ENCODE peak calls at places on chromosomes 4 and X, in five cellular contexts. One of them, this sample, is unnamed.

GRCh38 chrX:13420545-13421183 is 100.8 kb upstream of the ATXN3L start:
- DNase-seq in HepG2: no peak
- DNase-seq in SK-N-SH: no peak
- DNase-seq in K562: no peak
- DNase-seq in H1: no peak
- DNase-seq in this sample: no peak

GRCh38 chr4:61064636-61065035 is 135.5 kb upstream of the ADGRL3 start:
- DNase-seq in HepG2: no peak
- DNase-seq in SK-N-SH: no peak
- DNase-seq in K562: no peak
- DNase-seq in H1: no peak
- DNase-seq in this sample: no peak

GRCh38 chr4:85658766-85659439 is 184.0 kb downstream of the ARHGAP24 start:
- DNase-seq in HepG2: no peak
- DNase-seq in SK-N-SH: no peak
- DNase-seq in K562: peak; percentile 15
- DNase-seq in H1: no peak
- DNase-seq in this sample: peak; percentile 13

GRCh38 chrX:115650916-115651315 is 89.9 kb downstream of the PLS3 start:
- DNase-seq in HepG2: peak; percentile 33
- DNase-seq in SK-N-SH: peak; percentile 52
- DNase-seq in K562: peak; percentile 47
- DNase-seq in H1: peak; percentile 50
- DNase-seq in this sample: no peak

GRCh38 chr4:189656551-189657165 is 284.0 kb upstream of the FRG1 start:
- DNase-seq in HepG2: no peak
- DNase-seq in SK-N-SH: no peak
- DNase-seq in K562: no peak
- DNase-seq in H1: no peak
- DNase-seq in this sample: no peak

GRCh38 chrX:40169193-40170086 is 71.7 kb upstream of the BCOR start:
- DNase-seq in HepG2: peak; percentile 70
- DNase-seq in SK-N-SH: peak; percentile 83
- DNase-seq in K562: peak; percentile 87
- DNase-seq in H1: peak; percentile 73
- DNase-seq in this sample: peak; percentile 26

GRCh38 chrX:139429913-139430312 is 100.6 kb upstream of the F9 start:
- DNase-seq in HepG2: no peak
- DNase-seq in SK-N-SH: no peak
- DNase-seq in K562: peak; percentile 9
- DNase-seq in H1: no peak
- DNase-seq in this sample: no peak

GRCh38 chr4:80532674-80533333 is 197.3 kb downstream of the CFAP299 start:
- DNase-seq in HepG2: no peak
- DNase-seq in SK-N-SH: no peak
- DNase-seq in K562: no peak
- DNase-seq in H1: no peak
- DNase-seq in this sample: no peak

GRCh38 chr4:67288964-67289363 is 256.3 kb downstream of the CENPC start:
- DNase-seq in HepG2: peak; percentile 14
- DNase-seq in SK-N-SH: peak; percentile 34
- DNase-seq in K562: peak; percentile 54
- DNase-seq in H1: peak; percentile 75
- DNase-seq in this sample: peak; percentile 10

GRCh38 chr4:85475631-85476233 is 782 bp downstream of the ARHGAP24 start:
- DNase-seq in HepG2: no peak
- DNase-seq in SK-N-SH: no peak
- DNase-seq in K562: no peak
- DNase-seq in H1: peak; percentile 52
- DNase-seq in this sample: no peak

GRCh38 chrX:41086627-41086932 is 1.3 kb downstream of the USP9X start:
- DNase-seq in HepG2: no peak
- DNase-seq in SK-N-SH: no peak
- DNase-seq in K562: peak; percentile 86
- DNase-seq in H1: no peak
- DNase-seq in this sample: no peak

GRCh38 chrX:153063315-153063714 is 7.0 kb downstream of the PNMA3 start:
- DNase-seq in HepG2: peak; percentile 79
- DNase-seq in SK-N-SH: no peak
- DNase-seq in K562: no peak
- DNase-seq in H1: no peak
- DNase-seq in this sample: no peak

GRCh38 chr4:38332699-38333098 is 331.3 kb upstream of the KLF3 start:
- DNase-seq in HepG2: no peak
- DNase-seq in SK-N-SH: no peak
- DNase-seq in K562: no peak
- DNase-seq in H1: no peak
- DNase-seq in this sample: no peak

GRCh38 chrX:74195605-74196004 is 108.4 kb upstream of the ZCCHC13 start:
- DNase-seq in HepG2: no peak
- DNase-seq in SK-N-SH: no peak
- DNase-seq in K562: no peak
- DNase-seq in H1: no peak
- DNase-seq in this sample: no peak

GRCh38 chrX:19774905-19775304 is 112.5 kb downstream of the SH3KBP1 start:
- DNase-seq in HepG2: no peak
- DNase-seq in SK-N-SH: no peak
- DNase-seq in K562: no peak
- DNase-seq in H1: no peak
- DNase-seq in this sample: no peak

GRCh38 chr4:31655328-31655727 is 935.2 kb downstream of the PCDH7 start:
- DNase-seq in HepG2: no peak
- DNase-seq in SK-N-SH: no peak
- DNase-seq in K562: no peak
- DNase-seq in H1: no peak
- DNase-seq in this sample: peak; percentile 7

GRCh38 chr4:149973181-149973580 is 105.1 kb upstream of the DCLK2 start:
- DNase-seq in HepG2: no peak
- DNase-seq in SK-N-SH: no peak
- DNase-seq in K562: no peak
- DNase-seq in H1: no peak
- DNase-seq in this sample: no peak

GRCh38 chr4:153082322-153083301 is 121.6 kb upstream of the TRIM2 start:
- DNase-seq in HepG2: no peak
- DNase-seq in SK-N-SH: no peak
- DNase-seq in K562: no peak
- DNase-seq in H1: peak; percentile 48
- DNase-seq in this sample: peak; percentile 42

GRCh38 chr4:41418444-41418843 is 119.5 kb upstream of the LIMCH1 start:
- DNase-seq in HepG2: no peak
- DNase-seq in SK-N-SH: no peak
- DNase-seq in K562: no peak
- DNase-seq in H1: no peak
- DNase-seq in this sample: no peak

GRCh38 chr4:136392576-136392975 is 1139.7 kb downstream of the PCDH18 start:
- DNase-seq in HepG2: no peak
- DNase-seq in SK-N-SH: no peak
- DNase-seq in K562: no peak
- DNase-seq in H1: no peak
- DNase-seq in this sample: no peak

GRCh38 chrX:41303013-41303412 is 30.9 kb upstream of the DDX3X start:
- DNase-seq in HepG2: no peak
- DNase-seq in SK-N-SH: no peak
- DNase-seq in K562: no peak
- DNase-seq in H1: no peak
- DNase-seq in this sample: no peak

GRCh38 chr4:67875011-67875410 is 8.8 kb downstream of the TMPRSS11D start:
- DNase-seq in HepG2: no peak
- DNase-seq in SK-N-SH: no peak
- DNase-seq in K562: no peak
- DNase-seq in H1: no peak
- DNase-seq in this sample: no peak

GRCh38 chrX:23729214-23729613 is 13.9 kb downstream of the ACOT9 start:
- DNase-seq in HepG2: no peak
- DNase-seq in SK-N-SH: no peak
- DNase-seq in K562: no peak
- DNase-seq in H1: no peak
- DNase-seq in this sample: no peak

GRCh38 chr4:24794916-24795665 is at the start of gene SOD3:
- DNase-seq in HepG2: peak; percentile 18
- DNase-seq in SK-N-SH: no peak
- DNase-seq in K562: peak; percentile 37
- DNase-seq in H1: peak; percentile 74
- DNase-seq in this sample: no peak

GRCh38 chrX:13013353-13014110 is 30.9 kb downstream of the FAM9C start:
- DNase-seq in HepG2: no peak
- DNase-seq in SK-N-SH: no peak
- DNase-seq in K562: peak; percentile 48
- DNase-seq in H1: no peak
- DNase-seq in this sample: peak; percentile 98

GRCh38 chr4:70838400-70838971 is 1.2 kb downstream of the GRSF1 start:
- DNase-seq in HepG2: no peak
- DNase-seq in SK-N-SH: peak; percentile 49
- DNase-seq in K562: peak; percentile 17
- DNase-seq in H1: no peak
- DNase-seq in this sample: no peak

GRCh38 chr4:173277340-173277739 is 56.8 kb downstream of the HMGB2 start:
- DNase-seq in HepG2: no peak
- DNase-seq in SK-N-SH: no peak
- DNase-seq in K562: no peak
- DNase-seq in H1: no peak
- DNase-seq in this sample: no peak

GRCh38 chr4:112840061-112840460 is 203.1 kb downstream of the LARP7 start:
- DNase-seq in HepG2: no peak
- DNase-seq in SK-N-SH: no peak
- DNase-seq in K562: no peak
- DNase-seq in H1: no peak
- DNase-seq in this sample: no peak

GRCh38 chrX:72050011-72050410 is 81.7 kb downstream of the RTL5 start:
- DNase-seq in HepG2: no peak
- DNase-seq in SK-N-SH: no peak
- DNase-seq in K562: no peak
- DNase-seq in H1: no peak
- DNase-seq in this sample: no peak

GRCh38 chrX:78493180-78493579 is 165.8 kb upstream of the CYSLTR1 start:
- DNase-seq in HepG2: no peak
- DNase-seq in SK-N-SH: no peak
- DNase-seq in K562: no peak
- DNase-seq in H1: no peak
- DNase-seq in this sample: no peak

GRCh38 chrX:48278958-48279357 is 23.8 kb downstream of the SSX1 start:
- DNase-seq in HepG2: peak; percentile 0
- DNase-seq in SK-N-SH: peak; percentile 3
- DNase-seq in K562: peak; percentile 78
- DNase-seq in H1: no peak
- DNase-seq in this sample: peak; percentile 0
- TF ChIP-seq GABPA in HepG2: no peak
- TF ChIP-seq GABPA in SK-N-SH: no peak
- TF ChIP-seq GABPA in K562: no peak
- TF ChIP-seq GABPA in H1: no peak
- TF ChIP-seq GABPA in this sample: no peak

GRCh38 chrX:106168107-106168506 is at the start of gene PWWP3B:
- DNase-seq in HepG2: no peak
- DNase-seq in SK-N-SH: no peak
- DNase-seq in K562: peak; percentile 1
- DNase-seq in H1: no peak
- DNase-seq in this sample: no peak
- H3K27ac ChIP-seq in HepG2: no peak within 1 kb of the TSS
- H3K27ac ChIP-seq in SK-N-SH: no peak within 1 kb of the TSS
- H3K27ac ChIP-seq in K562: no peak within 1 kb of the TSS
- H3K27ac ChIP-seq in H1: no peak within 1 kb of the TSS
- H3K27ac ChIP-seq in this sample: no peak within 1 kb of the TSS

GRCh38 chr4:169225058-169225751 is 45.6 kb downstream of the SH3RF1 start:
- DNase-seq in HepG2: no peak
- DNase-seq in SK-N-SH: no peak
- DNase-seq in K562: no peak
- DNase-seq in H1: no peak
- DNase-seq in this sample: no peak
- TF ChIP-seq GABPA in HepG2: no peak
- TF ChIP-seq GABPA in SK-N-SH: no peak
- TF ChIP-seq GABPA in K562: no peak
- TF ChIP-seq GABPA in H1: no peak
- TF ChIP-seq GABPA in this sample: no peak

GRCh38 chrX:45360571-45360970 is 159.9 kb upstream of the DIPK2B start:
- DNase-seq in HepG2: no peak
- DNase-seq in SK-N-SH: no peak
- DNase-seq in K562: no peak
- DNase-seq in H1: no peak
- DNase-seq in this sample: no peak

GRCh38 chrX:45353462-45353861 is 152.8 kb upstream of the DIPK2B start:
- DNase-seq in HepG2: no peak
- DNase-seq in SK-N-SH: no peak
- DNase-seq in K562: no peak
- DNase-seq in H1: no peak
- DNase-seq in this sample: no peak

GRCh38 chrX:45363596-45363995 is 162.9 kb upstream of the DIPK2B start:
- DNase-seq in HepG2: no peak
- DNase-seq in SK-N-SH: no peak
- DNase-seq in K562: no peak
- DNase-seq in H1: no peak
- DNase-seq in this sample: no peak

GRCh38 chrX:45352588-45352987 is 151.9 kb upstream of the DIPK2B start:
- DNase-seq in HepG2: no peak
- DNase-seq in SK-N-SH: no peak
- DNase-seq in K562: no peak
- DNase-seq in H1: no peak
- DNase-seq in this sample: no peak

GRCh38 chrX:45358417-45358816 is 157.7 kb upstream of the DIPK2B start:
- DNase-seq in HepG2: no peak
- DNase-seq in SK-N-SH: no peak
- DNase-seq in K562: no peak
- DNase-seq in H1: no peak
- DNase-seq in this sample: no peak
- H3K27ac ChIP-seq in HepG2: no peak overlapping the region
- H3K27ac ChIP-seq in SK-N-SH: no peak overlapping the region
- H3K27ac ChIP-seq in K562: no peak overlapping the region
- H3K27ac ChIP-seq in H1: no peak overlapping the region
- H3K27ac ChIP-seq in this sample: no peak overlapping the region

GRCh38 chr4:55758081-55758480 is 61.5 kb upstream of the EXOC1L start:
- DNase-seq in HepG2: no peak
- DNase-seq in SK-N-SH: no peak
- DNase-seq in K562: no peak
- DNase-seq in H1: no peak
- DNase-seq in this sample: no peak
- TF ChIP-seq GABPA in HepG2: no peak
- TF ChIP-seq GABPA in SK-N-SH: no peak
- TF ChIP-seq GABPA in K562: no peak
- TF ChIP-seq GABPA in H1: no peak
- TF ChIP-seq GABPA in this sample: no peak

GRCh38 chr4:48538358-48538757 is 48.3 kb downstream of the ZAR1 start:
- DNase-seq in HepG2: no peak
- DNase-seq in SK-N-SH: no peak
- DNase-seq in K562: no peak
- DNase-seq in H1: no peak
- DNase-seq in this sample: no peak
- H3K27ac ChIP-seq in HepG2: no peak overlapping the region
- H3K27ac ChIP-seq in SK-N-SH: no peak overlapping the region
- H3K27ac ChIP-seq in K562: no peak overlapping the region
- H3K27ac ChIP-seq in H1: no peak overlapping the region
- H3K27ac ChIP-seq in this sample: no peak overlapping the region

DNA sequence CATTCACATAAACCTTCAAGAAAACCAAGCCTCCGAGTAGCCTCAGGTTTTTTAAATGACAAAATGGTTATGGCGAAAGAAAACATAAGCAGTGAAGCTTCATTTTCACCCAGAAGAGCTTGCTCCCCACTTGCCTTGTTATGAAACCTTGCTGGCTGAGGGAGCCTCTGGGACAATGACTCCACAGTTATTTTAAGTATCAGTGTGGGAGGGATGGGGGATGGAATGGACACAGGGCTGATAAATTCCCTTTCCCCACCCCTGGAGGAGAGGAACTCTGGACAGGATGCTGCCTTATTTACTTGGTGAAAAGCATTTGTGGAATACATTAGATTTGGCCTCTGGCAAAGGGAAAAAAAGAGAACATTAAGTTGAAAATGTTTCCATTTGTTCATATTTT is 220.7 kb upstream of the CNKSR2 start:
- DNase-seq in HepG2: no peak
- DNase-seq in SK-N-SH: no peak
- DNase-seq in K562: no peak
- DNase-seq in H1: no peak
- DNase-seq in this sample: no peak
- TF ChIP-seq GABPA in HepG2: no peak
- TF ChIP-seq GABPA in SK-N-SH: no peak
- TF ChIP-seq GABPA in K562: no peak
- TF ChIP-seq GABPA in H1: no peak
- TF ChIP-seq GABPA in this sample: no peak

This sample was measured in HL-60.